ENCODE peak calls at places on chromosome X, in seven cellular contexts. L, M, I, P, S, H and F are unnamed samples.

GRCh38 chrX:22397566-22397965 is 124.9 kb downstream of the CBLL2 start:
- DNase-seq in L (no peak), M (no peak), I (peak; percentile 55), P (no peak), S (no peak), H (no peak), F (no peak)

GRCh38 chrX:154748712-154749339 is 2.1 kb downstream of the GAB3 start:
- DNase-seq in L (peak; percentile 68), M (no peak), I (peak; percentile 50), P (peak; percentile 23), S (no peak), H (peak; percentile 60), F (peak; percentile 91)

GRCh38 chrX:133229361-133229760 is 11.2 kb upstream of the TFDP3 start:
- DNase-seq in L (peak; percentile 3), M (no peak), I (peak; percentile 17), P (no peak), S (no peak), H (no peak), F (no peak)

GRCh38 chrX:149819371-149819770 is 37.6 kb downstream of the MAGEA9 start:
- DNase-seq in L (no peak), M (no peak), I (no peak), P (no peak), S (no peak), H (no peak), F (no peak)

GRCh38 chrX:86148024-86148511 is at the start of gene DACH2:
- DNase-seq in L (peak; percentile 56), M (peak; percentile 92), I (peak; percentile 74), P (peak; percentile 74), S (peak; percentile 71), H (peak; percentile 92), F (peak; percentile 56)

GRCh38 chrX:77640702-77641101 is 145.3 kb downstream of the ATRX start:
- DNase-seq in L (no peak), M (no peak), I (no peak), P (no peak), S (no peak), H (no peak), F (no peak)

GRCh38 chrX:152733261-152733975 is at the start of the genes CSAG1 and MAGEA12:
- DNase-seq in L (no peak), M (no peak), I (no peak), P (no peak), S (no peak), H (no peak), F (no peak)

GRCh38 chrX:107493141-107493540 is 43.7 kb downstream of the FRMPD3 start:
- DNase-seq in L (no peak), M (no peak), I (no peak), P (no peak), S (no peak), H (no peak), F (no peak)

GRCh38 chrX:154411322-154411980 is at the start of gene TAFAZZIN:
- DNase-seq in L (peak; percentile 64), M (peak; percentile 64), I (peak; percentile 52), P (peak; percentile 49), S (peak; percentile 75), H (peak; percentile 63), F (no peak)

GRCh38 chrX:107656965-107657364 is 28.7 kb downstream of the PRPS1 start:
- DNase-seq in L (no peak), M (no peak), I (no peak), P (no peak), S (no peak), H (no peak), F (no peak)

GRCh38 chrX:5388087-5388486 is 840.6 kb downstream of the NLGN4X start:
- DNase-seq in L (no peak), M (no peak), I (no peak), P (no peak), S (no peak), H (no peak), F (no peak)

GRCh38 chrX:123331349-123331748 is 147.3 kb downstream of the GRIA3 start:
- DNase-seq in L (no peak), M (no peak), I (no peak), P (no peak), S (no peak), H (no peak), F (no peak)

GRCh38 chrX:123330229-123330942 is 146.3 kb downstream of the GRIA3 start:
- DNase-seq in L (no peak), M (no peak), I (no peak), P (no peak), S (no peak), H (no peak), F (no peak)

GRCh38 chrX:123336666-123337065 is 152.6 kb downstream of the GRIA3 start:
- DNase-seq in L (no peak), M (no peak), I (no peak), P (no peak), S (no peak), H (no peak), F (no peak)

DNA sequence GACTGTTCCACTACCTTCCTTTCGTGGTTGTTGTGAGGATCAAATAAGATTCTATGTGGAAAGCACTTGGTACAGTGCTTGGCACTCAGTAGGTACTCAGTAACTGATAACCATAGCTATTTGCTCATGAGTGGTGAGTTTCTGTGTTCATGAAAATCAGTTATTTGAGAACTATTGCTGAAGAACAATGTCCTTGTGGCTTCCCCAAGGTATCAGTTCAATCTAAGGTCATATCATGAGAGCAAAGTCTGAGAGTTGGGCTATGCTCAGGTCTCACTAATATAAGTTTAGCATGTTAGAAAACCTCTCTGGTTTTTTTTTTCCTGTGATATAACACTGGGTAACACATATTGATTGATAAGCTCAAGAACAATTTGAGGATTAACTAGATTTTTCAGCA is 147.8 kb downstream of the GRIA3 start:
- DNase-seq in L (no peak), M (no peak), I (no peak), P (no peak), S (no peak), H (no peak), F (no peak)
- H2BK120ac ChIP-seq in L (no peak overlapping the region), M (no peak overlapping the region), I (no peak overlapping the region), P (no peak overlapping the region), S (no peak overlapping the region), H (no peak overlapping the region), F (no peak overlapping the region)

DNA sequence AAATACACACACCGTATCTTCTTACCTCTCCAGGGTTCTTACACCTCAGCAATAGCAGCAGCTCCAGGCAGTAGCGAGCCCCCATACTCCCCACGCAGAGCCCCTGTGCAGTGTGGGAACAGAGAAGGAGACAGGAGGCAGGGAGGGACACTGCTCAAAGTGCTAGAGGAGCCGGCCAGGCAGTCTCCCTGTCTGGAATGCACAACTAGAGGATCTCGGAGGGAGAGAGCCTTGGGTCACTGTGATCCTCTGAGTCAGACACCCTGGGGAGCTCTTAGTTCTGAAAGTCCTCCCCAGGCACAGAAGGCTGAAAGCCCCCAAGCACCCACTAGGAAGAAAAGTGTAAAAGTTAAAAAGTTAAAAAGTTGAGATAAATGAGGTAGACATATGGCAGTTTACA is 16.0 kb downstream of the AMELX start:
- DNase-seq in L (peak; percentile 46), M (no peak), I (no peak), P (no peak), S (no peak), H (peak; percentile 6), F (peak; percentile 52)
- H3K4me2 ChIP-seq in L (no peak overlapping the region), M (no peak overlapping the region), I (no peak overlapping the region), P (no peak overlapping the region), S (no peak overlapping the region), H (no peak overlapping the region), F (no peak overlapping the region)

GRCh38 chrX:2954541-2954940 is 25.4 kb upstream of the ARSD start:
- DNase-seq in L (no peak), M (no peak), I (no peak), P (no peak), S (no peak), H (no peak), F (no peak)
- H2BK120ac ChIP-seq in L (no peak overlapping the region), M (no peak overlapping the region), I (no peak overlapping the region), P (no peak overlapping the region), S (no peak overlapping the region), H (no peak overlapping the region), F (no peak overlapping the region)

DNA sequence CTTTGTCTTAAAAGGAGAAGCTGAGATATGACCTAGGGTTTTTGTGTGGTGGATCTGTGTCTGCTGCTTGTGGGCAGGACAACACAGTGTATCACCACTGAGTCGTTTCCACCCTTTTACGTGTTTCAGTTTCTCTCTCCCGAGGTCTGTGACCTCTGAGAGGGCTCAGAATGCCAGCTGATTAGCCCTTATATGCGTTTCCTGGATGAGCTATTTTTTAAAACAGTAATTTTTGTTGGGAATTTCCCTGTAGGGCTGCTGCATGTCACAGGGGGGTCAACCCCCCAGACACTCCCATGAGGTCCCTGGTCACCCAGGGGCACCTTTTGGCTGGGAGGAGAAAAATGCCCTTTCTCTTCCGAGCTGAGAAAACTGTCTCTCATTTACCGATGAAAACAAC is 170.4 kb upstream of the CASK start:
- DNase-seq in L (peak; percentile 55), M (no peak), I (peak; percentile 40), P (no peak), S (no peak), H (no peak), F (no peak)
- H3K4me2 ChIP-seq in L (no peak overlapping the region), M (no peak overlapping the region), I (no peak overlapping the region), P (no peak overlapping the region), S (peak overlapping the region; percentile 7), H (no peak overlapping the region), F (no peak overlapping the region)